ENCODE peak calls at places on chromosomes 7 and 10, in five cellular contexts. G is substantia nigra, Y is nucleus accumbens, Z is breast epithelium, N is left colon. A is an unnamed sample.

GRCh38 chr10:5396545-5396944 is 8.1 kb downstream of the TUBAL3 start:
- DNase-seq in G (peak), Y (no peak), Z (no peak), N (no peak), A (no peak)

GRCh38 chr10:43946445-43946844 is 297.8 kb upstream of the ZNF32 start:
- DNase-seq in G (no peak), Y (no peak), Z (no peak), N (no peak), A (no peak)

GRCh38 chr10:62268027-62268398 is 631 bp downstream of the RTKN2 start:
- DNase-seq in G (no peak), Y (no peak), Z (no peak), N (no peak), A (no peak)

GRCh38 chr10:96093948-96094347 is 36.1 kb upstream of the ZNF518A start:
- DNase-seq in G (no peak), Y (no peak), Z (no peak), N (no peak), A (no peak)

GRCh38 chr10:124495725-124496124 is 34.1 kb downstream of the LHPP start:
- DNase-seq in G (no peak), Y (no peak), Z (no peak), N (no peak), A (no peak)

GRCh38 chr10:94088926-94089381 is 95.2 kb downstream of the PLCE1 start:
- DNase-seq in G (no peak), Y (no peak), Z (no peak), N (no peak), A (no peak)

GRCh38 chr7:155533120-155533826 is 13.1 kb downstream of the CNPY1 start:
- DNase-seq in G (no peak), Y (no peak), Z (no peak), N (no peak), A (no peak)

GRCh38 chr10:127619550-127619949 is 70.4 kb downstream of the NPS start:
- DNase-seq in G (peak), Y (peak), Z (no peak), N (no peak), A (no peak)

GRCh38 chr7:2537981-2538851 is 17.1 kb downstream of the BRAT1 start:
- DNase-seq in G (no peak), Y (no peak), Z (no peak), N (no peak), A (no peak)

GRCh38 chr10:18666810-18667209 is 7.6 kb downstream of the ARL5B start:
- DNase-seq in G (no peak), Y (no peak), Z (no peak), N (no peak), A (no peak)

GRCh38 chr7:34656036-34656435 is 2.0 kb upstream of the NPSR1 start:
- DNase-seq in G (no peak), Y (no peak), Z (no peak), N (no peak), A (no peak)

GRCh38 chr7:158651968-158652555 is 52.5 kb downstream of the NCAPG2 start:
- DNase-seq in G (no peak), Y (no peak), Z (no peak), N (no peak), A (no peak)

GRCh38 chr7:70355591-70356323 is 757.5 kb downstream of the AUTS2 start:
- DNase-seq in G (no peak), Y (no peak), Z (no peak), N (no peak), A (no peak)

GRCh38 chr7:35565927-35566326 is 129.0 kb downstream of the HERPUD2 start:
- DNase-seq in G (no peak), Y (no peak), Z (no peak), N (no peak), A (no peak)

GRCh38 chr7:139762886-139763285 is 14.9 kb downstream of the HIPK2 start:
- DNase-seq in G (no peak), Y (no peak), Z (no peak), N (no peak), A (no peak)

GRCh38 chr10:119029613-119030420 is at the start of gene NANOS1:
- DNase-seq in G (peak), Y (peak), Z (no peak), N (no peak), A (no peak)

GRCh38 chr7:28473567-28474266 is 61.4 kb downstream of the CREB5 start:
- DNase-seq in G (no peak), Y (no peak), Z (no peak), N (no peak), A (no peak)

GRCh38 chr7:151025924-151026671 is 1.8 kb upstream of the ATG9B start:
- DNase-seq in G (no peak), Y (no peak), Z (no peak), N (no peak), A (no peak)

GRCh38 chr10:14507721-14508120 is 177.0 kb upstream of the FRMD4A start:
- DNase-seq in G (no peak), Y (no peak), Z (no peak), N (no peak), A (no peak)

GRCh38 chr10:69426376-69426727 is 9.6 kb upstream of the TACR2 start:
- DNase-seq in G (no peak), Y (no peak), Z (no peak), N (no peak), A (no peak)

GRCh38 chr7:91193141-91193540 is 71.1 kb upstream of the FZD1 start:
- DNase-seq in G (no peak), Y (no peak), Z (no peak), N (no peak), A (no peak)

GRCh38 chr7:50068026-50068425 is 25.0 kb downstream of the ZPBP start:
- DNase-seq in G (no peak), Y (no peak), Z (no peak), N (no peak), A (no peak)

GRCh38 chr7:50858528-50859245 is 76.0 kb upstream of the GRB10 start:
- DNase-seq in G (no peak), Y (no peak), Z (no peak), N (no peak), A (no peak)

GRCh38 chr7:117780832-117781231 is 92.4 kb downstream of the CTTNBP2 start:
- DNase-seq in G (no peak), Y (no peak), Z (no peak), N (no peak), A (no peak)

GRCh38 chr10:3197354-3198003 is 24.9 kb upstream of the PITRM1 start:
- DNase-seq in G (peak), Y (peak), Z (peak), N (peak), A (peak)